ENCODE peak calls at places on chromosomes 13 and 19, in five cellular contexts. V, Q, B, K and O are unnamed samples.

GRCh38 chr13:82833928-82834327 is 1048.3 kb downstream of the SLITRK1 start:
- DNase-seq in V (no peak), Q (no peak), B (no peak), K (no peak), O (no peak)

GRCh38 chr19:48698046-48698445 is 2.3 kb downstream of the FUT2 start:
- DNase-seq in V (no peak), Q (peak), B (no peak), K (no peak), O (no peak)

GRCh38 chr13:29591310-29591709 is 4.2 kb downstream of the SLC7A1 start:
- DNase-seq in V (no peak), Q (no peak), B (no peak), K (no peak), O (no peak)

GRCh38 chr19:8302734-8303133 is 5.4 kb downstream of the CD320 start:
- DNase-seq in V (peak), Q (no peak), B (no peak), K (no peak), O (no peak)

GRCh38 chr13:77580748-77581147 is 45.2 kb downstream of the SCEL start:
- DNase-seq in V (no peak), Q (no peak), B (no peak), K (no peak), O (no peak)

GRCh38 chr13:112671359-112671758 is 18.5 kb upstream of the ATP11A start:
- DNase-seq in V (no peak), Q (no peak), B (no peak), K (no peak), O (no peak)

GRCh38 chr19:55158848-55159793 is 1.6 kb upstream of the TNNI3 start:
- DNase-seq in V (no peak), Q (peak), B (no peak), K (no peak), O (no peak)

GRCh38 chr19:45340232-45340898 is at the start of gene KLC3:
- DNase-seq in V (peak), Q (peak), B (no peak), K (no peak), O (peak)

GRCh38 chr13:113846639-113847318 is 17.1 kb downstream of the GAS6 start:
- DNase-seq in V (no peak), Q (no peak), B (no peak), K (no peak), O (no peak)

GRCh38 chr19:18306903-18307681 is 15.8 kb downstream of the LSM4 start:
- DNase-seq in V (peak), Q (no peak), B (no peak), K (no peak), O (no peak)

GRCh38 chr19:34173145-34173956 is 1.0 kb downstream of the LSM14A start:
- DNase-seq in V (peak), Q (peak), B (peak), K (peak), O (peak)